ENCODE peak calls at places on chromosomes 12 and 14, in seven cellular contexts. One of them, this sample, is unnamed.

GRCh38 chr12:7433276-7433822 is 10.6 kb downstream of the CD163L1 start:
- DNase-seq in fibroblast of the aortic adventitia: peak
- DNase-seq in MCF 10A: peak
- DNase-seq in SK-N-DZ: no peak
- DNase-seq in AG09309: peak
- DNase-seq in fibroblast of the conjunctiva: no peak
- DNase-seq in amniotic stem cell: no peak
- DNase-seq in this sample: no peak

GRCh38 chr12:25958254-25959068 is at the start of gene RASSF8:
- DNase-seq in AG09309: no peak
- DNase-seq in MCF 10A: peak
- DNase-seq in fibroblast of the aortic adventitia: peak
- DNase-seq in fibroblast of the conjunctiva: no peak
- DNase-seq in SK-N-DZ: peak
- DNase-seq in amniotic stem cell: peak
- DNase-seq in this sample: no peak

GRCh38 chr12:1882850-1883470 is 35.5 kb downstream of the CACNA2D4 start:
- DNase-seq in fibroblast of the conjunctiva: no peak
- DNase-seq in MCF 10A: no peak
- DNase-seq in AG09309: no peak
- DNase-seq in amniotic stem cell: no peak
- DNase-seq in SK-N-DZ: no peak
- DNase-seq in fibroblast of the aortic adventitia: no peak
- DNase-seq in this sample: no peak

GRCh38 chr14:58711382-58711781 is 73.6 kb downstream of the DACT1 start:
- DNase-seq in fibroblast of the aortic adventitia: no peak
- DNase-seq in MCF 10A: no peak
- DNase-seq in SK-N-DZ: no peak
- DNase-seq in AG09309: no peak
- DNase-seq in fibroblast of the conjunctiva: no peak
- DNase-seq in amniotic stem cell: no peak
- DNase-seq in this sample: no peak

GRCh38 chr12:97535582-97535981 is 73.0 kb downstream of the RMST start:
- DNase-seq in fibroblast of the conjunctiva: no peak
- DNase-seq in fibroblast of the aortic adventitia: no peak
- DNase-seq in amniotic stem cell: no peak
- DNase-seq in MCF 10A: no peak
- DNase-seq in AG09309: no peak
- DNase-seq in SK-N-DZ: no peak
- DNase-seq in this sample: no peak

GRCh38 chr12:5948696-5949095 is 3.6 kb upstream of the ANO2 start:
- DNase-seq in fibroblast of the conjunctiva: no peak
- DNase-seq in AG09309: no peak
- DNase-seq in SK-N-DZ: no peak
- DNase-seq in fibroblast of the aortic adventitia: no peak
- DNase-seq in MCF 10A: no peak
- DNase-seq in amniotic stem cell: no peak
- DNase-seq in this sample: no peak

GRCh38 chr12:107571492-107571891 is 114.1 kb upstream of the PWP1 start:
- DNase-seq in MCF 10A: no peak
- DNase-seq in amniotic stem cell: no peak
- DNase-seq in AG09309: no peak
- DNase-seq in fibroblast of the aortic adventitia: no peak
- DNase-seq in fibroblast of the conjunctiva: no peak
- DNase-seq in SK-N-DZ: no peak
- DNase-seq in this sample: no peak

GRCh38 chr14:23078692-23079116 is 16.2 kb downstream of the ACIN1 start:
- DNase-seq in SK-N-DZ: no peak
- DNase-seq in MCF 10A: peak
- DNase-seq in fibroblast of the aortic adventitia: peak
- DNase-seq in fibroblast of the conjunctiva: peak
- DNase-seq in AG09309: peak
- DNase-seq in amniotic stem cell: no peak
- DNase-seq in this sample: no peak

This sample was measured in chondrocyte.